ENCODE peak calls at places on chromosomes 16 and 17, in nine cellular contexts. S, F, N, B, T, C, P, D and Y are unnamed samples.

GRCh38 chr16:50460538-50461399 is 87.4 kb upstream of the NKD1 start:
- DNase-seq in C (no peak), B (no peak), P (no peak), D (peak; percentile 26), N (no peak), S (no peak), T (no peak), F (no peak), Y (no peak)

GRCh38 chr16:12674096-12674495 is 129.6 kb downstream of the CPPED1 start:
- DNase-seq in T (peak; percentile 52), F (no peak), S (no peak), D (no peak), N (no peak), C (no peak), P (peak; percentile 15), B (no peak), Y (no peak)

GRCh38 chr17:3796822-3797170 is 4.2 kb downstream of the ITGAE start:
- DNase-seq in F (no peak), N (no peak), C (no peak), S (no peak), P (no peak), B (no peak), T (no peak), D (peak; percentile 61), Y (no peak)

GRCh38 chr16:3963203-3963602 is 82.7 kb upstream of the CREBBP start:
- DNase-seq in F (peak; percentile 30), D (no peak), S (no peak), T (no peak), C (no peak), B (peak; percentile 73), P (no peak), N (no peak), Y (no peak)

GRCh38 chr16:89189358-89190025 is 10.8 kb downstream of the SLC22A31 start:
- DNase-seq in N (no peak), C (no peak), T (no peak), D (no peak), S (no peak), F (no peak), P (no peak), B (no peak), Y (no peak)

GRCh38 chr17:80111702-80112470 is 10.5 kb downstream of the GAA start:
- DNase-seq in N (no peak), T (no peak), F (no peak), C (no peak), D (peak; percentile 42), B (peak; percentile 67), S (no peak), P (no peak), Y (no peak)

GRCh38 chr16:86823895-86824671 is 245.7 kb downstream of the FOXL1 start:
- DNase-seq in F (peak; percentile 12), N (no peak), D (no peak), P (peak; percentile 46), B (no peak), C (no peak), S (no peak), T (peak; percentile 84), Y (peak; percentile 20)

GRCh38 chr17:61986898-61987297 is 59.1 kb upstream of the INTS2 start:
- DNase-seq in F (no peak), P (no peak), D (no peak), C (no peak), B (no peak), N (no peak), T (peak; percentile 7), S (no peak), Y (no peak)

GRCh38 chr17:17890773-17891759 is 54.3 kb upstream of the SREBF1 start:
- DNase-seq in T (peak; percentile 73), B (peak; percentile 67), S (no peak), N (peak; percentile 75), F (peak; percentile 80), P (peak; percentile 78), C (peak; percentile 82), D (peak; percentile 75), Y (peak; percentile 81)

GRCh38 chr16:49658491-49658890 is 197.4 kb downstream of the ZNF423 start:
- DNase-seq in C (no peak), P (no peak), N (no peak), T (no peak), F (no peak), B (no peak), D (no peak), S (no peak), Y (no peak)

GRCh38 chr17:76384222-76384986 is at the start of gene SPHK1:
- DNase-seq in P (peak; percentile 83), S (no peak), N (peak; percentile 90), C (peak; percentile 47), T (peak; percentile 81), D (peak; percentile 81), F (peak; percentile 93), B (peak; percentile 92), Y (peak; percentile 81)

GRCh38 chr16:10368984-10369551 is 16.8 kb upstream of the ATF7IP2 start:
- DNase-seq in P (peak; percentile 6), B (no peak), D (no peak), T (no peak), N (peak; percentile 48), F (no peak), S (no peak), C (no peak), Y (no peak)

GRCh38 chr17:8836821-8837426 is 30.6 kb downstream of the PIK3R6 start:
- DNase-seq in P (no peak), N (no peak), C (no peak), B (no peak), S (no peak), D (peak; percentile 14), F (peak; percentile 39), T (no peak), Y (no peak)

GRCh38 chr16:58495861-58496331 is 4.0 kb upstream of the NDRG4 start:
- DNase-seq in P (no peak), N (peak; percentile 55), C (no peak), D (no peak), F (no peak), S (no peak), T (no peak), B (peak; percentile 59), Y (no peak)

GRCh38 chr17:8185580-8186445 is 4.2 kb downstream of the BORCS6 start:
- DNase-seq in P (peak; percentile 72), C (peak; percentile 78), T (peak; percentile 65), B (peak; percentile 96), S (no peak), N (peak; percentile 88), D (peak; percentile 97), F (peak; percentile 77), Y (peak; percentile 74)

GRCh38 chr16:3534126-3534525 is 33.3 kb downstream of the CLUAP1 start:
- DNase-seq in S (no peak), P (no peak), C (no peak), T (no peak), B (no peak), D (no peak), N (no peak), F (no peak), Y (no peak)

GRCh38 chr17:79065105-79065670 is 9.4 kb upstream of the ENGASE start:
- DNase-seq in C (no peak), S (no peak), T (peak; percentile 54), F (peak; percentile 54), N (peak; percentile 64), D (peak; percentile 89), P (peak; percentile 65), B (no peak), Y (peak; percentile 58)

DNA sequence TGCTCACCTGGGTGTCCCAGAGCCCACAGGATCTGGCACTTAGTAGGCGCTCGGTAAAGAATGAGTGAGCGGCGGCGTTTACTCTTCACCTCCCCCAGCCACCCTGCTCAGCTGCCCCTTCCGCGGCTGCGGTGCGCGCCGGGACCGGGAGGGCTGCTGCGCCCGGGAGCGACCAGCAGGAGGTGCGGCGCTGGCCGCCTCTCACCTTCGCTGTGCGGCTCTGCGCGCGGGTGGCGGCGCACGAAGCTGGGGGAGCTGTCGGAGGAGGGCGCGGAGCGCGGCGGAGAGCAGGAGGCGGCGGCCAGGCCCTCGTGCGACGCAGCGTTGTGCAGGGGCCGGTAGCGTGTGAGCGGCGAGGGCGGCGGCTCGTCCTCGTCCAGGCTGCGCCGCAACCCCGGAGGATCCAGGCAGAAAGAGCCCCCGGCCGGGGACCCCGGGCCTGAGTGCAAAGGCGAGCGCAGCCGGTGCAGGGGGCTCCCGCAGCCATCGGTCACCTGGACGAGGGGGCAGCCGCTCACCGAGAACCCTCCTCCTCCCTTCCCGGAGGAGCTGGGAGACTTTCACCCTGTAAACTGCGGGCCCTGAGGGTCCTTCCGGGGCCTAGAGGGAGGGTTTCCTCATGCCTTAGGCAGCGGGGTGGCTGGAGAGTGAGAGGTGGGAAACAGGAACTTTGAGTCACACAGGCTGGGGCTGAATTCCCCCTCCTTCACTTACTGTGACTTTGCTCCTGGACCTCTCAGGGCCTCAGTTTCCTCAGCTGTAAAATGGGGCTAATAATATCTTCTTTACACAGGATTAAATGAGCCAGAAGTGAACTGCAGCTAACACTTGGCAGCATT is 12.5 kb downstream of the SAMD14 start:
- DNase-seq in B (peak; percentile 81), S (no peak), N (peak; percentile 92), P (peak; percentile 64), D (peak; percentile 75), C (peak; percentile 55), F (peak; percentile 71), T (peak; percentile 48), Y (peak; percentile 56)
- H3K4me3 ChIP-seq in B (no peak overlapping the region), S (no peak overlapping the region), N (no peak overlapping the region), P (no peak overlapping the region), D (peak overlapping the region; percentile 33), C (no peak overlapping the region), F (peak overlapping the region; percentile 1), T (no peak overlapping the region), Y (no peak overlapping the region)

GRCh38 chr17:68327823-68328557 is 36.7 kb downstream of the ARSG start:
- DNase-seq in C (no peak), S (no peak), N (no peak), P (no peak), F (no peak), D (no peak), B (no peak), T (no peak), Y (no peak)
- TF ChIP-seq CTCF in C (no peak), S (no peak), N (peak; percentile 11), P (peak; percentile 7), F (no peak), D (no peak), B (no peak), T (peak; percentile 6), Y (no peak)

DNA sequence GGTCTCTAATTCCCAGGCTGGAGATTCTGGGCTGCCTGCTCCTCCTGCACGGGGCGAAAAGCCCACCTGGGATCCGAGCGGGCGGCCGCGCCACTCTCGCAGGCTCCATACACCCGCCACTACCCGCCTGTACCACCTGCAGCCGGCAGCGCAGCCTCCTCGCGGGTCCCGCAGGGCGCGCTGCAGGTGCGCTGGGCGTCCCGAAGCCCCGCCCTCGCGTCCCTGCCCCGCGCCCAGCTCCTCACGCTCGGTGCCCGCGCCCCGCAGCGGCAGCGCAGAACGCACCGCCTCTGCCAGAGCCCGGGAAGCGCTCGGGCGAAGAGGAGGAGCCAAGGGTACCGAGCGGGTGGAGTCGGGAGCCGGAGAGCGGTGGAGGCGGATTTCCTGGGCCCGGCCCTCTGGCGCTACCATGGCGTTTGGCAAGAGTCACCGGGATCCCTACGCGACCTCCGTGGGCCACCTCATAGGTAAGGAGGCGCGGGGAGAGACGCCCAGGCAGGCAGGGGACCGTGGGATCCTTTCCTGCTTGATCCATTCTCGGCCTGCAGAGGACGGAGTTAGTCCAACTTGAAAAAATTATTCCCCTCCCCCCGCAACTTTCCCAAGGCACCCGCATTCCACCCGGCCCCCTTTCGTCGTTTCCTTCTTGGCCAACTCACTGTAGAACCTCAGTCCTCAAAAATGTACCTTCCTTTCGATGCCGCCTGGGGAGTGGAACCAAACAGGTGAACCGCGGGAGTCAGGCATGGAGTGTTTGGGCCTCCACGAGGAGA is at the start of gene TOM1L1:
- DNase-seq in T (peak; percentile 48), N (peak; percentile 93), B (peak; percentile 91), C (peak; percentile 78), F (peak; percentile 72), S (peak; percentile 7), D (peak; percentile 88), P (peak; percentile 55), Y (peak; percentile 68)
- H3K4me3 ChIP-seq in T (peak within 1 kb of the TSS; percentile 70), N (peak within 1 kb of the TSS; percentile 68), B (no peak within 1 kb of the TSS), C (peak within 1 kb of the TSS; percentile 38), F (peak within 1 kb of the TSS; percentile 35), S (peak within 1 kb of the TSS; percentile 86), D (peak within 1 kb of the TSS; percentile 32), P (peak within 1 kb of the TSS; percentile 74), Y (peak within 1 kb of the TSS; percentile 87)

GRCh38 chr17:28554565-28554964 is 2.1 kb upstream of the UNC119 start:
- DNase-seq in D (no peak), C (no peak), B (peak; percentile 48), S (no peak), N (no peak), P (no peak), F (no peak), T (no peak), Y (no peak)
- TF ChIP-seq CTCF in D (no peak), C (no peak), B (no peak), S (peak; percentile 53), N (no peak), P (no peak), F (no peak), T (no peak), Y (no peak)